ENCODE peak calls at places on chromosomes 1 and 21, in seven cellular contexts. R is HCT116, E is hepatocyte, A is neural progenitor cell, S is GM23338, B is MM.1S, J is PC-3. U is an unnamed sample.

GRCh38 chr1:27402349-27402754 is 9.9 kb downstream of the GPR3 start:
- DNase-seq in R (no peak), E (peak; percentile 85), A (peak; percentile 59), S (peak; percentile 75), B (no peak), J (peak; percentile 53), U (peak; percentile 86)

GRCh38 chr1:74652711-74653131 is 20.9 kb downstream of the ERICH3 start:
- DNase-seq in R (no peak), E (peak; percentile 6), A (no peak), S (peak; percentile 18), B (no peak), J (peak; percentile 99), U (peak; percentile 88)

GRCh38 chr1:223732993-223733798 is 20.9 kb downstream of the CAPN2 start:
- DNase-seq in R (no peak), E (no peak), A (no peak), S (no peak), B (no peak), J (peak; percentile 94), U (no peak)

GRCh38 chr1:48627467-48627866 is 149.2 kb downstream of the BEND5 start:
- DNase-seq in R (no peak), E (no peak), A (no peak), S (no peak), B (no peak), J (no peak), U (no peak)

GRCh38 chr1:110340207-110340468 is 961 bp downstream of the RBM15 start:
- DNase-seq in R (no peak), E (no peak), A (no peak), S (no peak), B (no peak), J (no peak), U (no peak)

GRCh38 chr21:38460171-38460742 is 38.0 kb downstream of the ERG start:
- DNase-seq in R (no peak), E (no peak), A (no peak), S (no peak), B (no peak), J (peak; percentile 47), U (peak; percentile 97)

GRCh38 chr1:178634445-178634844 is 90.6 kb upstream of the RALGPS2 start:
- DNase-seq in R (no peak), E (no peak), A (no peak), S (no peak), B (no peak), J (no peak), U (peak; percentile 15)

GRCh38 chr1:113677250-113678158 is 81.8 kb downstream of the PHTF1 start:
- DNase-seq in R (peak; percentile 44), E (peak; percentile 67), A (peak; percentile 67), S (peak; percentile 74), B (peak; percentile 45), J (peak; percentile 75), U (peak; percentile 67)

GRCh38 chr21:42012763-42013329 is 2.7 kb upstream of the ZBTB21 start:
- DNase-seq in R (no peak), E (no peak), A (no peak), S (no peak), B (no peak), J (peak; percentile 27), U (no peak)

GRCh38 chr21:42009018-42009830 is 936 bp downstream of the ZBTB21 start:
- DNase-seq in R (no peak), E (peak; percentile 80), A (peak; percentile 78), S (peak; percentile 77), B (peak; percentile 83), J (peak; percentile 49), U (peak; percentile 85)

GRCh38 chr21:42009831-42010506 is at the start of gene ZBTB21:
- DNase-seq in R (peak; percentile 95), E (peak; percentile 99), A (peak; percentile 99), S (peak; percentile 97), B (peak; percentile 100), J (peak; percentile 99), U (peak; percentile 99)

GRCh38 chr21:42012344-42012743 is 2.2 kb upstream of the ZBTB21 start:
- DNase-seq in R (no peak), E (no peak), A (no peak), S (no peak), B (no peak), J (no peak), U (no peak)

GRCh38 chr21:42010507-42011493 is 640 bp upstream of the ZBTB21 start:
- DNase-seq in R (no peak), E (peak; percentile 58), A (peak; percentile 74), S (peak; percentile 55), B (peak; percentile 69), J (peak; percentile 38), U (peak; percentile 47)
- TF ChIP-seq EZH2 in R (no peak), E (no peak), A (peak; percentile 63), S (no peak), B (no peak), J (no peak), U (no peak)

GRCh38 chr1:201945863-201946223 is 505 bp downstream of the LMOD1 start:
- DNase-seq in R (no peak), E (no peak), A (no peak), S (no peak), B (no peak), J (no peak), U (peak; percentile 41)

GRCh38 chr1:201946224-201946908 is at the start of gene LMOD1:
- DNase-seq in R (no peak), E (peak; percentile 90), A (peak; percentile 95), S (peak; percentile 96), B (no peak), J (peak; percentile 64), U (peak; percentile 91)

GRCh38 chr1:201944002-201944401 is 2.3 kb downstream of the LMOD1 start:
- DNase-seq in R (no peak), E (no peak), A (no peak), S (no peak), B (no peak), J (no peak), U (no peak)

GRCh38 chr1:201945157-201945556 is 1.2 kb downstream of the LMOD1 start:
- DNase-seq in R (no peak), E (no peak), A (peak; percentile 56), S (peak; percentile 69), B (no peak), J (no peak), U (peak; percentile 55)

DNA sequence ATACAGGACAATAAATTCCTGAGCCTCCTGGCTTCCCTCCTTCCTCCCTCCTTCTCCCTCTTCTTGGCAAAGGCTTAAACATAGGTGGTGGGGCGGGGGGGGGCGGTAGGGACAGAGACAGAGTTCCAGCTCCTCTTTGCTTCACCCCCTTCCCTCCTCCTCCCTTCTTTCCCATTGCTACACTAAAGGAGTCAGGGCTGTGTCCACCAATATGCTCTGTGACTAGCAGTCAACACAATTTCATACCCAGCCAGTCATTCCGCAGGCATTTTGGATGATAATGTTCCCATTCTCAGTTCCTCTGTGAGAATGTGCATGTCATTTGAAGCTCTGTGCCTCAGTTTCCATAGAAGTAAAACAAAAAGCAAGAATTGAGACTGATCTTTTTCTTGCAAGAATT is 1.7 kb downstream of the LMOD1 start:
- DNase-seq in R (no peak), E (no peak), A (no peak), S (no peak), B (no peak), J (no peak), U (peak; percentile 52)
- TF ChIP-seq EZH2phosphoT487 in R (no peak), E (no peak), A (no peak), S (no peak), B (no peak), J (no peak), U (no peak)

GRCh38 chr1:183199304-183199703 is 13.2 kb downstream of the LAMC2 start:
- DNase-seq in R (no peak), E (no peak), A (no peak), S (no peak), B (no peak), J (no peak), U (no peak)

GRCh38 chr1:183200451-183200850 is 14.4 kb downstream of the LAMC2 start:
- DNase-seq in R (no peak), E (no peak), A (no peak), S (no peak), B (no peak), J (no peak), U (no peak)

GRCh38 chr1:183197762-183198161 is 11.7 kb downstream of the LAMC2 start:
- DNase-seq in R (no peak), E (no peak), A (no peak), S (no peak), B (no peak), J (no peak), U (no peak)

GRCh38 chr1:183195146-183195571 is 9.1 kb downstream of the LAMC2 start:
- DNase-seq in R (peak; percentile 23), E (peak; percentile 67), A (no peak), S (no peak), B (peak; percentile 81), J (peak; percentile 38), U (peak; percentile 71)

DNA sequence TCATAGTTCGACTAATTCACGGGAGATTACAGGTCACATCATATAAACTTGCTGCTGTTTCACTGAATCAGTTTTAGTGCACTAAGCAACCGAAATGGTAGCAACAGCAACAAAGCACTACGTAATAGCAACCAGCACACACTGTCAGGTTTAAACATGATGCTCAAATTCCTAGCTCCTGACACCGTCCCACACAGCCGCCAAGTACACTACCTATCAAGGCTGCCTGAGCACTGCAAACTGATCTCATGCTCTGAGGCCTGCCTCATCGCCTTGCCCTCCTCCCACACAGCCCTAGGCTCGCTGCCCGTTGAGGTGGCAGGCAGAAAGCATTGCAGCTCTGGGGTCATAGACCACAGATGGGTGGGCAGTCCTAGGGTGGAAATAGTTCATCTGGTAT is 12.4 kb downstream of the LAMC2 start:
- DNase-seq in R (no peak), E (peak; percentile 55), A (no peak), S (no peak), B (no peak), J (no peak), U (peak; percentile 87)
- TF ChIP-seq EZH2 in R (no peak), E (no peak), A (no peak), S (no peak), B (no peak), J (no peak), U (no peak)

GRCh38 chr1:36775716-36776115 is 258.6 kb downstream of the GRIK3 start:
- DNase-seq in R (no peak), E (no peak), A (no peak), S (no peak), B (no peak), J (no peak), U (no peak)

GRCh38 chr1:36776256-36776655 is 258.1 kb downstream of the GRIK3 start:
- DNase-seq in R (no peak), E (no peak), A (no peak), S (no peak), B (no peak), J (no peak), U (no peak)

GRCh38 chr1:36772837-36773495 is 261.3 kb downstream of the GRIK3 start:
- DNase-seq in R (no peak), E (no peak), A (no peak), S (no peak), B (no peak), J (no peak), U (no peak)

GRCh38 chr1:36771678-36772284 is 262.5 kb downstream of the GRIK3 start:
- DNase-seq in R (no peak), E (no peak), A (peak; percentile 61), S (peak; percentile 54), B (no peak), J (no peak), U (no peak)

DNA sequence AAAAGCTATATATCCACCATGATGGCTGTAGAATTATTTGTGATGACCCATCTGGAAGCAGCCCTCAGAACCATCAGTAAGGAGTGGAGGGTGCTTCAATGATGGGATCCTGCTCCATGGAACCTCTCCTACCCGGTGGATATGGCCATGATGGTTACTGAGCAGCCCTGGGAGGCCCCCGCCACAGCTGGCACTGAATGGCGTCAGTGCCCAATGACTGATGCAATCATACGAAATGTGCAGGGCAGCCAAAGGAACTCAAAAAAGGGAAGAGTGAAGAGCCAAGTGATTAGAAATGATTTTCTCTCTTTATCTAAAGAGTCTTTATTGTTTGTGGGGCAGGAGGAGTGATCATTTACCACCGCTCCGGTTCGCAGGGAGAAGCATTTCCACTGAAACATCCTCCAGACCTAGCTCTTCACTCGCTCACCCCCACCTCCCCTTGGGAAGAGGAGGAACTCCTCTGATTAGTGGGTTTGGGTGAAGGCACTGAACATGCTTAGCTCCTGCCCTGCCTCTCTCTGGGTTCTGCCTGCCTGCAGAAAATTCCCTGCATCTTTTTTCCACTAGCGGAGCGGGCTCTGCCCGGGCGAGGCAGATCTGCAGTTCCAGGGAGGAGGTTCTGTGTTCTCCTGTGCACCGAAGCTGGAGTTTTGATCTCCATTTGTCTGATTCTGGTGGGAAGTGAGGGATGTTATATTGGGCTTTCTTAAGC is 260.3 kb downstream of the GRIK3 start:
- DNase-seq in R (no peak), E (no peak), A (no peak), S (no peak), B (no peak), J (no peak), U (no peak)
- TF ChIP-seq EZH2phosphoT487 in R (no peak), E (no peak), A (no peak), S (no peak), B (no peak), J (no peak), U (no peak)